ENCODE peak calls at places on chromosomes 16 and 17, in ten cellular contexts. One of them, this sample, is unnamed.

GRCh38 chr16:77472262-77472661 is 37.4 kb upstream of the ADAMTS18 start:
- DNase-seq in COR-L47: no peak
- DNase-seq in B cell: no peak
- DNase-seq in sigmoid colon: no peak
- DNase-seq in cardiac muscle cell: no peak
- DNase-seq in HT-29: no peak
- DNase-seq in fibroblast of lung: no peak
- DNase-seq in HS-27A: no peak
- DNase-seq in Kasumi-1: no peak
- DNase-seq in EL: no peak
- DNase-seq in this sample: no peak

GRCh38 chr16:85253127-85253941 is 141.1 kb upstream of the CIBAR2 start:
- DNase-seq in HS-27A: no peak
- DNase-seq in HT-29: peak
- DNase-seq in Kasumi-1: peak
- DNase-seq in fibroblast of lung: no peak
- DNase-seq in COR-L47: no peak
- DNase-seq in cardiac muscle cell: peak
- DNase-seq in B cell: peak
- DNase-seq in EL: peak
- DNase-seq in sigmoid colon: peak
- DNase-seq in this sample: no peak

GRCh38 chr16:23836078-23836403 is 258 bp downstream of the PRKCB start:
- DNase-seq in fibroblast of lung: no peak
- DNase-seq in sigmoid colon: no peak
- DNase-seq in HS-27A: no peak
- DNase-seq in COR-L47: no peak
- DNase-seq in EL: no peak
- DNase-seq in cardiac muscle cell: no peak
- DNase-seq in B cell: no peak
- DNase-seq in HT-29: no peak
- DNase-seq in Kasumi-1: no peak
- DNase-seq in this sample: no peak

GRCh38 chr17:54902611-54903010 is 2.0 kb downstream of the TOM1L1 start:
- DNase-seq in HS-27A: no peak
- DNase-seq in B cell: no peak
- DNase-seq in Kasumi-1: no peak
- DNase-seq in EL: no peak
- DNase-seq in HT-29: no peak
- DNase-seq in sigmoid colon: no peak
- DNase-seq in COR-L47: no peak
- DNase-seq in fibroblast of lung: no peak
- DNase-seq in cardiac muscle cell: no peak
- DNase-seq in this sample: no peak

GRCh38 chr17:75115545-75115944 is 5.8 kb downstream of the ARMC7 start:
- DNase-seq in fibroblast of lung: no peak
- DNase-seq in COR-L47: no peak
- DNase-seq in HT-29: no peak
- DNase-seq in EL: no peak
- DNase-seq in sigmoid colon: no peak
- DNase-seq in HS-27A: no peak
- DNase-seq in B cell: no peak
- DNase-seq in cardiac muscle cell: no peak
- DNase-seq in Kasumi-1: no peak
- DNase-seq in this sample: no peak

GRCh38 chr17:29640413-29640812 is 17.7 kb upstream of the CORO6 start:
- DNase-seq in cardiac muscle cell: no peak
- DNase-seq in Kasumi-1: no peak
- DNase-seq in HT-29: no peak
- DNase-seq in B cell: no peak
- DNase-seq in EL: peak
- DNase-seq in fibroblast of lung: peak
- DNase-seq in COR-L47: no peak
- DNase-seq in HS-27A: no peak
- DNase-seq in sigmoid colon: no peak
- DNase-seq in this sample: peak

GRCh38 chr16:89115216-89115949 is 21.7 kb downstream of the ACSF3 start:
- DNase-seq in COR-L47: no peak
- DNase-seq in sigmoid colon: peak
- DNase-seq in fibroblast of lung: no peak
- DNase-seq in B cell: peak
- DNase-seq in Kasumi-1: peak
- DNase-seq in HS-27A: no peak
- DNase-seq in EL: no peak
- DNase-seq in HT-29: no peak
- DNase-seq in cardiac muscle cell: no peak
- DNase-seq in this sample: no peak

GRCh38 chr17:60540460-60540859 is 14.4 kb upstream of the APPBP2 start:
- DNase-seq in Kasumi-1: no peak
- DNase-seq in HS-27A: no peak
- DNase-seq in COR-L47: no peak
- DNase-seq in fibroblast of lung: no peak
- DNase-seq in B cell: no peak
- DNase-seq in cardiac muscle cell: no peak
- DNase-seq in sigmoid colon: no peak
- DNase-seq in HT-29: no peak
- DNase-seq in EL: no peak
- DNase-seq in this sample: no peak

GRCh38 chr16:68760671-68761275 is 23.7 kb downstream of the CDH1 start:
- DNase-seq in COR-L47: no peak
- DNase-seq in HT-29: no peak
- DNase-seq in fibroblast of lung: no peak
- DNase-seq in B cell: no peak
- DNase-seq in cardiac muscle cell: no peak
- DNase-seq in Kasumi-1: no peak
- DNase-seq in sigmoid colon: no peak
- DNase-seq in HS-27A: peak
- DNase-seq in EL: peak
- DNase-seq in this sample: peak

GRCh38 chr17:32971171-32971570 is 20.5 kb upstream of the SPACA3 start:
- DNase-seq in sigmoid colon: no peak
- DNase-seq in cardiac muscle cell: no peak
- DNase-seq in fibroblast of lung: no peak
- DNase-seq in Kasumi-1: no peak
- DNase-seq in HS-27A: no peak
- DNase-seq in HT-29: no peak
- DNase-seq in EL: peak
- DNase-seq in B cell: no peak
- DNase-seq in COR-L47: no peak
- DNase-seq in this sample: peak

GRCh38 chr16:88856122-88856827 is 472 bp downstream of the GALNS start:
- DNase-seq in Kasumi-1: peak
- DNase-seq in fibroblast of lung: no peak
- DNase-seq in cardiac muscle cell: peak
- DNase-seq in B cell: peak
- DNase-seq in sigmoid colon: peak
- DNase-seq in HS-27A: no peak
- DNase-seq in HT-29: no peak
- DNase-seq in EL: no peak
- DNase-seq in COR-L47: no peak
- DNase-seq in this sample: no peak

GRCh38 chr16:70658921-70659320 is 12.6 kb downstream of the IL34 start:
- DNase-seq in cardiac muscle cell: no peak
- DNase-seq in fibroblast of lung: no peak
- DNase-seq in COR-L47: no peak
- DNase-seq in EL: no peak
- DNase-seq in HT-29: no peak
- DNase-seq in HS-27A: no peak
- DNase-seq in B cell: no peak
- DNase-seq in sigmoid colon: peak
- DNase-seq in Kasumi-1: no peak
- DNase-seq in this sample: no peak

GRCh38 chr16:70738083-70738977 is 52.5 kb upstream of the MTSS2 start:
- DNase-seq in Kasumi-1: peak
- DNase-seq in EL: peak
- DNase-seq in HS-27A: no peak
- DNase-seq in sigmoid colon: peak
- DNase-seq in HT-29: peak
- DNase-seq in fibroblast of lung: peak
- DNase-seq in COR-L47: no peak
- DNase-seq in cardiac muscle cell: peak
- DNase-seq in B cell: no peak
- DNase-seq in this sample: peak

GRCh38 chr17:29653995-29654714 is 31.4 kb upstream of the CORO6 start:
- DNase-seq in B cell: no peak
- DNase-seq in cardiac muscle cell: no peak
- DNase-seq in sigmoid colon: no peak
- DNase-seq in HS-27A: no peak
- DNase-seq in Kasumi-1: no peak
- DNase-seq in HT-29: no peak
- DNase-seq in fibroblast of lung: peak
- DNase-seq in COR-L47: no peak
- DNase-seq in EL: no peak
- DNase-seq in this sample: no peak

GRCh38 chr17:29726721-29727252 is 104.1 kb upstream of the CORO6 start:
- DNase-seq in fibroblast of lung: no peak
- DNase-seq in HT-29: no peak
- DNase-seq in Kasumi-1: peak
- DNase-seq in cardiac muscle cell: no peak
- DNase-seq in B cell: no peak
- DNase-seq in COR-L47: no peak
- DNase-seq in sigmoid colon: no peak
- DNase-seq in EL: peak
- DNase-seq in HS-27A: peak
- DNase-seq in this sample: peak

GRCh38 chr17:57090560-57091185 is 5.6 kb downstream of the AKAP1 start:
- DNase-seq in cardiac muscle cell: no peak
- DNase-seq in sigmoid colon: no peak
- DNase-seq in fibroblast of lung: no peak
- DNase-seq in COR-L47: no peak
- DNase-seq in HS-27A: no peak
- DNase-seq in EL: peak
- DNase-seq in Kasumi-1: no peak
- DNase-seq in B cell: no peak
- DNase-seq in HT-29: no peak
- DNase-seq in this sample: no peak

GRCh38 chr17:62892870-62893338 is 73.1 kb upstream of the TANC2 start:
- DNase-seq in fibroblast of lung: peak
- DNase-seq in COR-L47: no peak
- DNase-seq in HS-27A: no peak
- DNase-seq in cardiac muscle cell: no peak
- DNase-seq in EL: peak
- DNase-seq in HT-29: peak
- DNase-seq in sigmoid colon: peak
- DNase-seq in B cell: no peak
- DNase-seq in Kasumi-1: peak
- DNase-seq in this sample: peak

GRCh38 chr16:2701272-2701671 is 18.8 kb downstream of the PRSS27 start:
- DNase-seq in HT-29: no peak
- DNase-seq in B cell: no peak
- DNase-seq in HS-27A: no peak
- DNase-seq in sigmoid colon: no peak
- DNase-seq in EL: no peak
- DNase-seq in fibroblast of lung: no peak
- DNase-seq in cardiac muscle cell: no peak
- DNase-seq in COR-L47: no peak
- DNase-seq in Kasumi-1: no peak
- DNase-seq in this sample: no peak

GRCh38 chr17:11251561-11252107 is 10.6 kb downstream of the SHISA6 start:
- DNase-seq in B cell: no peak
- DNase-seq in HS-27A: no peak
- DNase-seq in fibroblast of lung: no peak
- DNase-seq in Kasumi-1: no peak
- DNase-seq in cardiac muscle cell: no peak
- DNase-seq in COR-L47: no peak
- DNase-seq in sigmoid colon: no peak
- DNase-seq in EL: no peak
- DNase-seq in HT-29: no peak
- DNase-seq in this sample: no peak

GRCh38 chr16:67357561-67357960 is 30.9 kb downstream of the LRRC36 start:
- DNase-seq in HT-29: no peak
- DNase-seq in Kasumi-1: no peak
- DNase-seq in fibroblast of lung: no peak
- DNase-seq in cardiac muscle cell: no peak
- DNase-seq in HS-27A: no peak
- DNase-seq in B cell: no peak
- DNase-seq in EL: no peak
- DNase-seq in sigmoid colon: no peak
- DNase-seq in COR-L47: no peak
- DNase-seq in this sample: no peak

GRCh38 chr16:67915831-67916723 is 15.6 kb downstream of the CTRL start:
- DNase-seq in B cell: no peak
- DNase-seq in sigmoid colon: no peak
- DNase-seq in Kasumi-1: no peak
- DNase-seq in HT-29: no peak
- DNase-seq in fibroblast of lung: no peak
- DNase-seq in COR-L47: no peak
- DNase-seq in EL: no peak
- DNase-seq in HS-27A: no peak
- DNase-seq in cardiac muscle cell: no peak
- DNase-seq in this sample: no peak

GRCh38 chr17:69608808-69609494 is 194.5 kb downstream of the MAP2K6 start:
- DNase-seq in EL: peak
- DNase-seq in fibroblast of lung: peak
- DNase-seq in sigmoid colon: no peak
- DNase-seq in Kasumi-1: no peak
- DNase-seq in COR-L47: no peak
- DNase-seq in HS-27A: peak
- DNase-seq in B cell: no peak
- DNase-seq in HT-29: no peak
- DNase-seq in cardiac muscle cell: no peak
- DNase-seq in this sample: peak

GRCh38 chr17:39236981-39237441 is 11.3 kb upstream of the STAC2 start:
- DNase-seq in B cell: no peak
- DNase-seq in sigmoid colon: no peak
- DNase-seq in HT-29: peak
- DNase-seq in EL: no peak
- DNase-seq in COR-L47: peak
- DNase-seq in Kasumi-1: no peak
- DNase-seq in HS-27A: no peak
- DNase-seq in cardiac muscle cell: no peak
- DNase-seq in fibroblast of lung: no peak
- DNase-seq in this sample: no peak

GRCh38 chr17:67503184-67503583 is 126.1 kb downstream of the PITPNC1 start:
- DNase-seq in B cell: no peak
- DNase-seq in cardiac muscle cell: no peak
- DNase-seq in EL: peak
- DNase-seq in HS-27A: no peak
- DNase-seq in fibroblast of lung: no peak
- DNase-seq in Kasumi-1: no peak
- DNase-seq in HT-29: peak
- DNase-seq in COR-L47: no peak
- DNase-seq in sigmoid colon: no peak
- DNase-seq in this sample: no peak